ENCODE peak calls at places on chromosomes 2 and 18, in six cellular contexts. One of them, this sample, is unnamed.

GRCh38 chr2:55779459-55780421 is 86.1 kb upstream of the PNPT1 start:
- DNase-seq in foreskin fibroblast: peak; percentile 55
- DNase-seq in activated gamma-delta T cell: no peak
- DNase-seq in IMR-90: peak; percentile 82
- DNase-seq in HuH-7: no peak
- DNase-seq in NCI-H774: no peak
- DNase-seq in this sample: no peak

GRCh38 chr18:80198994-80199748 is 48.1 kb downstream of the PARD6G start:
- DNase-seq in NCI-H774: no peak
- DNase-seq in HuH-7: no peak
- DNase-seq in foreskin fibroblast: no peak
- DNase-seq in activated gamma-delta T cell: no peak
- DNase-seq in IMR-90: no peak
- DNase-seq in this sample: no peak

GRCh38 chr18:9147440-9148238 is 11.1 kb downstream of the ANKRD12 start:
- DNase-seq in activated gamma-delta T cell: no peak
- DNase-seq in IMR-90: peak; percentile 81
- DNase-seq in HuH-7: peak; percentile 52
- DNase-seq in NCI-H774: no peak
- DNase-seq in foreskin fibroblast: peak; percentile 83
- DNase-seq in this sample: no peak

GRCh38 chr2:216406861-216407260 is 5.4 kb upstream of the SMARCAL1 start:
- DNase-seq in NCI-H774: no peak
- DNase-seq in foreskin fibroblast: no peak
- DNase-seq in activated gamma-delta T cell: no peak
- DNase-seq in HuH-7: no peak
- DNase-seq in IMR-90: no peak
- DNase-seq in this sample: no peak

GRCh38 chr2:150789376-150789905 is 302.0 kb upstream of the RND3 start:
- DNase-seq in IMR-90: no peak
- DNase-seq in NCI-H774: no peak
- DNase-seq in activated gamma-delta T cell: no peak
- DNase-seq in foreskin fibroblast: no peak
- DNase-seq in HuH-7: no peak
- DNase-seq in this sample: no peak

GRCh38 chr2:37855283-37856041 is 69.6 kb upstream of the RMDN2 start:
- DNase-seq in NCI-H774: no peak
- DNase-seq in activated gamma-delta T cell: no peak
- DNase-seq in foreskin fibroblast: no peak
- DNase-seq in HuH-7: no peak
- DNase-seq in IMR-90: no peak
- DNase-seq in this sample: peak; percentile 75

GRCh38 chr2:19525313-19525712 is 166.9 kb upstream of the OSR1 start:
- DNase-seq in foreskin fibroblast: no peak
- DNase-seq in IMR-90: no peak
- DNase-seq in HuH-7: no peak
- DNase-seq in NCI-H774: no peak
- DNase-seq in activated gamma-delta T cell: no peak
- DNase-seq in this sample: no peak

GRCh38 chr18:78448106-78448505 is 531.5 kb upstream of the SALL3 start:
- DNase-seq in foreskin fibroblast: no peak
- DNase-seq in HuH-7: no peak
- DNase-seq in NCI-H774: no peak
- DNase-seq in activated gamma-delta T cell: no peak
- DNase-seq in IMR-90: no peak
- DNase-seq in this sample: no peak

GRCh38 chr18:48229445-48230052 is 179.6 kb downstream of the ZBTB7C start:
- DNase-seq in HuH-7: no peak
- DNase-seq in IMR-90: no peak
- DNase-seq in NCI-H774: no peak
- DNase-seq in activated gamma-delta T cell: no peak
- DNase-seq in foreskin fibroblast: peak; percentile 6
- DNase-seq in this sample: peak; percentile 29

GRCh38 chr2:188046437-188046836 is 245.2 kb upstream of the GULP1 start:
- DNase-seq in activated gamma-delta T cell: no peak
- DNase-seq in HuH-7: no peak
- DNase-seq in IMR-90: peak; percentile 55
- DNase-seq in foreskin fibroblast: peak; percentile 48
- DNase-seq in NCI-H774: no peak
- DNase-seq in this sample: no peak

GRCh38 chr18:23593720-23594119 is 7.4 kb upstream of the NPC1 start:
- DNase-seq in activated gamma-delta T cell: no peak
- DNase-seq in IMR-90: peak; percentile 87
- DNase-seq in foreskin fibroblast: peak; percentile 96
- DNase-seq in NCI-H774: no peak
- DNase-seq in HuH-7: no peak
- DNase-seq in this sample: no peak

GRCh38 chr2:199457147-199458016 is at the start of gene SATB2:
- DNase-seq in activated gamma-delta T cell: no peak
- DNase-seq in IMR-90: peak; percentile 78
- DNase-seq in HuH-7: peak; percentile 50
- DNase-seq in NCI-H774: no peak
- DNase-seq in foreskin fibroblast: peak; percentile 85
- DNase-seq in this sample: peak; percentile 37

GRCh38 chr2:106143495-106144215 is 50.4 kb downstream of the UXS1 start:
- DNase-seq in IMR-90: no peak
- DNase-seq in foreskin fibroblast: peak; percentile 20
- DNase-seq in activated gamma-delta T cell: no peak
- DNase-seq in NCI-H774: no peak
- DNase-seq in HuH-7: no peak
- DNase-seq in this sample: no peak

GRCh38 chr2:3536682-3537632 is 17.6 kb upstream of the ADI1 start:
- DNase-seq in HuH-7: peak; percentile 78
- DNase-seq in IMR-90: peak; percentile 56
- DNase-seq in foreskin fibroblast: peak; percentile 56
- DNase-seq in activated gamma-delta T cell: no peak
- DNase-seq in NCI-H774: no peak
- DNase-seq in this sample: peak; percentile 68

GRCh38 chr18:44793186-44793585 is 112.5 kb downstream of the SETBP1 start:
- DNase-seq in HuH-7: no peak
- DNase-seq in foreskin fibroblast: no peak
- DNase-seq in activated gamma-delta T cell: no peak
- DNase-seq in IMR-90: no peak
- DNase-seq in NCI-H774: no peak
- DNase-seq in this sample: no peak

GRCh38 chr2:225494100-225494459 is 94.6 kb downstream of the NYAP2 start:
- DNase-seq in IMR-90: no peak
- DNase-seq in NCI-H774: no peak
- DNase-seq in activated gamma-delta T cell: no peak
- DNase-seq in HuH-7: no peak
- DNase-seq in foreskin fibroblast: no peak
- DNase-seq in this sample: no peak

GRCh38 chr2:11411768-11412448 is 54.1 kb downstream of the E2F6 start:
- DNase-seq in NCI-H774: peak; percentile 33
- DNase-seq in activated gamma-delta T cell: no peak
- DNase-seq in IMR-90: peak; percentile 63
- DNase-seq in foreskin fibroblast: peak; percentile 81
- DNase-seq in HuH-7: peak; percentile 66
- DNase-seq in this sample: peak; percentile 54

GRCh38 chr18:48948112-48949050 is 2.4 kb downstream of the SMAD7 start:
- DNase-seq in IMR-90: peak; percentile 86
- DNase-seq in activated gamma-delta T cell: peak; percentile 58
- DNase-seq in foreskin fibroblast: peak; percentile 71
- DNase-seq in NCI-H774: no peak
- DNase-seq in HuH-7: peak; percentile 64
- DNase-seq in this sample: peak; percentile 71

GRCh38 chr2:205563646-205564045 is 118.7 kb upstream of the NRP2 start:
- DNase-seq in activated gamma-delta T cell: no peak
- DNase-seq in IMR-90: no peak
- DNase-seq in foreskin fibroblast: no peak
- DNase-seq in NCI-H774: no peak
- DNase-seq in HuH-7: no peak
- DNase-seq in this sample: peak; percentile 42

GRCh38 chr2:54595999-54596903 is 127.2 kb upstream of the EML6 start:
- DNase-seq in NCI-H774: no peak
- DNase-seq in foreskin fibroblast: no peak
- DNase-seq in IMR-90: no peak
- DNase-seq in activated gamma-delta T cell: no peak
- DNase-seq in HuH-7: no peak
- DNase-seq in this sample: peak; percentile 69

GRCh38 chr2:42765686-42766085 is 1.8 kb upstream of the OXER1 start:
- DNase-seq in NCI-H774: no peak
- DNase-seq in activated gamma-delta T cell: no peak
- DNase-seq in HuH-7: no peak
- DNase-seq in foreskin fibroblast: no peak
- DNase-seq in IMR-90: no peak
- DNase-seq in this sample: no peak

GRCh38 chr2:209331291-209331844 is 92.5 kb upstream of the MAP2 start:
- DNase-seq in foreskin fibroblast: peak; percentile 61
- DNase-seq in NCI-H774: peak; percentile 41
- DNase-seq in IMR-90: peak; percentile 28
- DNase-seq in HuH-7: no peak
- DNase-seq in activated gamma-delta T cell: no peak
- DNase-seq in this sample: no peak

GRCh38 chr2:10668402-10669012 is 21.3 kb downstream of the NOL10 start:
- DNase-seq in IMR-90: peak; percentile 69
- DNase-seq in activated gamma-delta T cell: no peak
- DNase-seq in NCI-H774: peak; percentile 12
- DNase-seq in HuH-7: no peak
- DNase-seq in foreskin fibroblast: peak; percentile 81
- DNase-seq in this sample: no peak

GRCh38 chr2:126795661-126796060 is 103.0 kb upstream of the TEX51 start:
- DNase-seq in NCI-H774: no peak
- DNase-seq in foreskin fibroblast: no peak
- DNase-seq in IMR-90: no peak
- DNase-seq in activated gamma-delta T cell: no peak
- DNase-seq in HuH-7: no peak
- DNase-seq in this sample: no peak

GRCh38 chr2:147045113-147045512 is 799.7 kb upstream of the ACVR2A start:
- DNase-seq in NCI-H774: no peak
- DNase-seq in HuH-7: peak; percentile 36
- DNase-seq in activated gamma-delta T cell: no peak
- DNase-seq in IMR-90: peak; percentile 22
- DNase-seq in foreskin fibroblast: peak; percentile 66
- DNase-seq in this sample: peak; percentile 20

GRCh38 chr2:106547104-106547503 is 59.9 kb downstream of the CD8B2 start:
- DNase-seq in NCI-H774: no peak
- DNase-seq in foreskin fibroblast: no peak
- DNase-seq in activated gamma-delta T cell: no peak
- DNase-seq in IMR-90: no peak
- DNase-seq in HuH-7: no peak
- DNase-seq in this sample: no peak

GRCh38 chr2:25845843-25846505 is 32.3 kb downstream of the ASXL2 start:
- DNase-seq in NCI-H774: no peak
- DNase-seq in HuH-7: no peak
- DNase-seq in IMR-90: peak; percentile 28
- DNase-seq in foreskin fibroblast: peak; percentile 26
- DNase-seq in activated gamma-delta T cell: no peak
- DNase-seq in this sample: no peak

GRCh38 chr2:199875400-199875799 is 24.4 kb upstream of the FTCDNL1 start:
- DNase-seq in activated gamma-delta T cell: no peak
- DNase-seq in foreskin fibroblast: no peak
- DNase-seq in NCI-H774: no peak
- DNase-seq in IMR-90: no peak
- DNase-seq in HuH-7: no peak
- DNase-seq in this sample: no peak

GRCh38 chr2:140990416-140990815 is 1140.4 kb downstream of the LRP1B start:
- DNase-seq in IMR-90: peak; percentile 94
- DNase-seq in HuH-7: no peak
- DNase-seq in activated gamma-delta T cell: no peak
- DNase-seq in NCI-H774: no peak
- DNase-seq in foreskin fibroblast: peak; percentile 92
- DNase-seq in this sample: no peak

GRCh38 chr2:86015006-86015405 is 90.7 kb downstream of the POLR1A start:
- DNase-seq in NCI-H774: no peak
- DNase-seq in HuH-7: no peak
- DNase-seq in IMR-90: no peak
- DNase-seq in foreskin fibroblast: no peak
- DNase-seq in activated gamma-delta T cell: no peak
- DNase-seq in this sample: no peak

GRCh38 chr2:237322564-237322963 is 91.4 kb downstream of the COL6A3 start:
- DNase-seq in foreskin fibroblast: no peak
- DNase-seq in NCI-H774: no peak
- DNase-seq in HuH-7: peak; percentile 19
- DNase-seq in IMR-90: no peak
- DNase-seq in activated gamma-delta T cell: no peak
- DNase-seq in this sample: no peak

This sample was measured in left cardiac atrium.